ENCODE peak calls at places on chromosomes 7 and 10, in four cellular contexts. One of them, this sample, is unnamed. For H3K4me1, the result is how much of the 10 kb centered on the place peaks cover.

GRCh38 chr7:157543791-157544190 is 207.0 kb downstream of the DNAJB6 start:
- DNase-seq in CD4-positive, CD25-positive, alpha-beta regulatory T cell: no peak
- DNase-seq in colonic mucosa: no peak
- DNase-seq in transverse colon: no peak
- DNase-seq in this sample: no peak

GRCh38 chr10:62063795-62064472 is 162.4 kb downstream of the ARID5B start:
- DNase-seq in transverse colon: no peak
- DNase-seq in colonic mucosa: no peak
- DNase-seq in CD4-positive, CD25-positive, alpha-beta regulatory T cell: no peak
- DNase-seq in this sample: no peak

GRCh38 chr7:7820939-7821338 is 102.5 kb upstream of the RPA3 start:
- DNase-seq in CD4-positive, CD25-positive, alpha-beta regulatory T cell: no peak
- DNase-seq in colonic mucosa: no peak
- DNase-seq in transverse colon: no peak
- DNase-seq in this sample: no peak

GRCh38 chr7:142319970-142320369 is 62.1 kb upstream of the PRSS58 start:
- DNase-seq in colonic mucosa: no peak
- DNase-seq in CD4-positive, CD25-positive, alpha-beta regulatory T cell: peak
- DNase-seq in transverse colon: no peak
- DNase-seq in this sample: no peak

GRCh38 chr7:35781200-35781701 is 19.6 kb upstream of the SEPTIN7 start:
- DNase-seq in colonic mucosa: no peak
- DNase-seq in transverse colon: no peak
- DNase-seq in CD4-positive, CD25-positive, alpha-beta regulatory T cell: no peak
- DNase-seq in this sample: no peak

GRCh38 chr7:140966561-140967234 is 42.0 kb upstream of the BRAF start:
- DNase-seq in CD4-positive, CD25-positive, alpha-beta regulatory T cell: no peak
- DNase-seq in colonic mucosa: no peak
- DNase-seq in transverse colon: no peak
- DNase-seq in this sample: no peak

GRCh38 chr10:125482637-125483036 is 200.3 kb downstream of the TEX36 start:
- DNase-seq in CD4-positive, CD25-positive, alpha-beta regulatory T cell: no peak
- DNase-seq in transverse colon: no peak
- DNase-seq in colonic mucosa: no peak
- DNase-seq in this sample: no peak

GRCh38 chr7:74030861-74031260 is 2.9 kb downstream of the ELN start:
- DNase-seq in colonic mucosa: no peak
- DNase-seq in CD4-positive, CD25-positive, alpha-beta regulatory T cell: no peak
- DNase-seq in transverse colon: no peak
- DNase-seq in this sample: no peak

GRCh38 chr7:16564909-16565426 is 38.3 kb downstream of the LRRC72 start:
- DNase-seq in colonic mucosa: no peak
- DNase-seq in CD4-positive, CD25-positive, alpha-beta regulatory T cell: peak
- DNase-seq in transverse colon: no peak
- DNase-seq in this sample: no peak

GRCh38 chr10:129955591-129956284 is 8.3 kb downstream of the EBF3 start:
- DNase-seq in transverse colon: no peak
- DNase-seq in colonic mucosa: no peak
- DNase-seq in CD4-positive, CD25-positive, alpha-beta regulatory T cell: no peak
- DNase-seq in this sample: no peak

GRCh38 chr7:22647451-22648257 is 79.3 kb upstream of the IL6 start:
- DNase-seq in CD4-positive, CD25-positive, alpha-beta regulatory T cell: no peak
- DNase-seq in transverse colon: no peak
- DNase-seq in colonic mucosa: no peak
- DNase-seq in this sample: no peak

GRCh38 chr10:125000366-125001312 is 58.7 kb downstream of the ZRANB1 start:
- DNase-seq in colonic mucosa: no peak
- DNase-seq in transverse colon: peak
- DNase-seq in CD4-positive, CD25-positive, alpha-beta regulatory T cell: no peak
- DNase-seq in this sample: peak

GRCh38 chr7:867001-867405 is 9.4 kb upstream of the GET4 start:
- DNase-seq in colonic mucosa: peak
- DNase-seq in CD4-positive, CD25-positive, alpha-beta regulatory T cell: no peak
- DNase-seq in transverse colon: peak
- DNase-seq in this sample: peak

GRCh38 chr7:92586403-92586802 is 3.8 kb downstream of the FAM133B start:
- DNase-seq in colonic mucosa: no peak
- DNase-seq in transverse colon: no peak
- DNase-seq in CD4-positive, CD25-positive, alpha-beta regulatory T cell: no peak
- DNase-seq in this sample: no peak
- H3K4me1 ChIP-seq in colonic mucosa: under half
- H3K4me1 ChIP-seq in transverse colon: under half
- H3K4me1 ChIP-seq in CD4-positive, CD25-positive, alpha-beta regulatory T cell: under half
- H3K4me1 ChIP-seq in this sample: under half

GRCh38 chr10:114327537-114328277 is 76.6 kb downstream of the AFAP1L2 start:
- DNase-seq in transverse colon: no peak
- DNase-seq in CD4-positive, CD25-positive, alpha-beta regulatory T cell: no peak
- DNase-seq in colonic mucosa: no peak
- DNase-seq in this sample: no peak
- H3K4me3 ChIP-seq in transverse colon: no peak
- H3K4me3 ChIP-seq in CD4-positive, CD25-positive, alpha-beta regulatory T cell: no peak
- H3K4me3 ChIP-seq in colonic mucosa: no peak
- H3K4me3 ChIP-seq in this sample: no peak

GRCh38 chr10:101172741-101173140 is 41.6 kb downstream of the TLX1 start:
- DNase-seq in CD4-positive, CD25-positive, alpha-beta regulatory T cell: no peak
- DNase-seq in transverse colon: no peak
- DNase-seq in colonic mucosa: no peak
- DNase-seq in this sample: no peak

GRCh38 chr10:101174319-101174718 is 43.2 kb downstream of the TLX1 start:
- DNase-seq in transverse colon: no peak
- DNase-seq in CD4-positive, CD25-positive, alpha-beta regulatory T cell: no peak
- DNase-seq in colonic mucosa: no peak
- DNase-seq in this sample: no peak

GRCh38 chr10:101176577-101176976 is 45.5 kb downstream of the TLX1 start:
- DNase-seq in transverse colon: no peak
- DNase-seq in CD4-positive, CD25-positive, alpha-beta regulatory T cell: no peak
- DNase-seq in colonic mucosa: no peak
- DNase-seq in this sample: no peak
- H3K4me1 ChIP-seq in transverse colon: under half
- H3K4me1 ChIP-seq in CD4-positive, CD25-positive, alpha-beta regulatory T cell: under half
- H3K4me1 ChIP-seq in colonic mucosa: under half
- H3K4me1 ChIP-seq in this sample: under half

GRCh38 chr10:14356921-14357320 is 26.2 kb upstream of the FRMD4A start:
- DNase-seq in CD4-positive, CD25-positive, alpha-beta regulatory T cell: no peak
- DNase-seq in colonic mucosa: no peak
- DNase-seq in transverse colon: no peak
- DNase-seq in this sample: no peak

GRCh38 chr10:14362098-14362497 is 31.4 kb upstream of the FRMD4A start:
- DNase-seq in colonic mucosa: no peak
- DNase-seq in CD4-positive, CD25-positive, alpha-beta regulatory T cell: no peak
- DNase-seq in transverse colon: no peak
- DNase-seq in this sample: no peak

GRCh38 chr10:14360951-14361350 is 30.2 kb upstream of the FRMD4A start:
- DNase-seq in colonic mucosa: no peak
- DNase-seq in CD4-positive, CD25-positive, alpha-beta regulatory T cell: no peak
- DNase-seq in transverse colon: no peak
- DNase-seq in this sample: no peak

GRCh38 chr10:14360515-14360914 is 29.8 kb upstream of the FRMD4A start:
- DNase-seq in CD4-positive, CD25-positive, alpha-beta regulatory T cell: no peak
- DNase-seq in transverse colon: no peak
- DNase-seq in colonic mucosa: no peak
- DNase-seq in this sample: no peak

GRCh38 chr10:14358886-14359573 is 28.3 kb upstream of the FRMD4A start:
- DNase-seq in colonic mucosa: no peak
- DNase-seq in transverse colon: no peak
- DNase-seq in CD4-positive, CD25-positive, alpha-beta regulatory T cell: no peak
- DNase-seq in this sample: no peak
- H3K4me3 ChIP-seq in colonic mucosa: no peak
- H3K4me3 ChIP-seq in transverse colon: no peak
- H3K4me3 ChIP-seq in CD4-positive, CD25-positive, alpha-beta regulatory T cell: no peak
- H3K4me3 ChIP-seq in this sample: no peak